ENCODE peak calls at places on chromosomes 13 and 19, in five cellular contexts. N is thoracic aorta, D is ovary, L is upper lobe of right lung, T is DND-41. M is an unnamed sample.

GRCh38 chr19:56721714-56722113 is 50.2 kb upstream of the ZNF835 start:
- DNase-seq in N (no peak), D (no peak), L (no peak), T (no peak), M (no peak)

GRCh38 chr19:57759096-57759495 is 10.4 kb upstream of the ZNF586 start:
- DNase-seq in N (no peak), D (no peak), L (no peak), T (no peak), M (no peak)

GRCh38 chr13:67754016-67754415 is 523.9 kb upstream of the PCDH9 start:
- DNase-seq in N (no peak), D (no peak), L (no peak), T (no peak), M (no peak)

GRCh38 chr13:31769581-31769980 is 30.3 kb downstream of the RXFP2 start:
- DNase-seq in N (no peak), D (no peak), L (no peak), T (no peak), M (no peak)

GRCh38 chr13:87674143-87674772 is 3.1 kb downstream of the SLITRK5 start:
- DNase-seq in N (no peak), D (peak), L (no peak), T (no peak), M (no peak)

GRCh38 chr19:13953021-13953531 is 767 bp downstream of the DCAF15 start:
- DNase-seq in N (no peak), D (peak), L (no peak), T (no peak), M (no peak)

GRCh38 chr13:88339271-88339741 is 668.1 kb downstream of the SLITRK5 start:
- DNase-seq in N (no peak), D (no peak), L (no peak), T (no peak), M (no peak)

GRCh38 chr19:39409207-39409885 is 2.7 kb downstream of the ZFP36 start:
- DNase-seq in N (peak), D (peak), L (peak), T (peak), M (peak)

GRCh38 chr13:103525530-103525929 is 459.3 kb upstream of the SLC10A2 start:
- DNase-seq in N (no peak), D (no peak), L (no peak), T (no peak), M (no peak)

GRCh38 chr19:50329146-50329925 is at the start of gene KCNC3:
- DNase-seq in N (peak), D (peak), L (peak), T (peak), M (peak)

GRCh38 chr19:39307233-39307821 is 11.1 kb downstream of the IFNL1 start:
- DNase-seq in N (no peak), D (no peak), L (peak), T (no peak), M (no peak)

GRCh38 chr19:6616011-6616410 is 25.1 kb upstream of the CD70 start:
- DNase-seq in N (no peak), D (no peak), L (no peak), T (no peak), M (no peak)

GRCh38 chr13:34208326-34208725 is 390.4 kb downstream of the RFC3 start:
- DNase-seq in N (no peak), D (no peak), L (no peak), T (no peak), M (no peak)

GRCh38 chr19:30112171-30112570 is 170.1 kb downstream of the URI1 start:
- DNase-seq in N (no peak), D (no peak), L (no peak), T (no peak), M (no peak)

GRCh38 chr19:19719798-19720197 is 13.1 kb downstream of the ZNF14 start:
- DNase-seq in N (no peak), D (no peak), L (no peak), T (no peak), M (no peak)

GRCh38 chr13:102073251-102073650 is 328.6 kb downstream of the FGF14 start:
- DNase-seq in N (no peak), D (no peak), L (no peak), T (no peak), M (no peak)

GRCh38 chr13:113639661-113640262 is 18.2 kb downstream of the ATP4B start:
- DNase-seq in N (no peak), D (peak), L (peak), T (no peak), M (peak)

GRCh38 chr13:106063591-106064308 is 471.7 kb downstream of the EFNB2 start:
- DNase-seq in N (no peak), D (no peak), L (no peak), T (no peak), M (no peak)

GRCh38 chr13:24670927-24671326 is 9.3 kb upstream of the ATP12A start:
- DNase-seq in N (no peak), D (no peak), L (no peak), T (peak), M (no peak)

GRCh38 chr13:41199526-41199925 is 5.2 kb upstream of the KBTBD7 start:
- DNase-seq in N (no peak), D (no peak), L (no peak), T (no peak), M (no peak)

GRCh38 chr13:20567881-20568528 is 1.0 kb downstream of the IFT88 start:
- DNase-seq in N (no peak), D (peak), L (no peak), T (no peak), M (no peak)

GRCh38 chr13:42487221-42487620 is 86.7 kb upstream of the TNFSF11 start:
- DNase-seq in N (no peak), D (no peak), L (no peak), T (no peak), M (no peak)

GRCh38 chr13:93680329-93680728 is 453.7 kb downstream of the GPC6 start:
- DNase-seq in N (no peak), D (no peak), L (no peak), T (no peak), M (no peak)

GRCh38 chr13:101706651-101707050 is 254.2 kb downstream of the ITGBL1 start:
- DNase-seq in N (no peak), D (no peak), L (no peak), T (peak), M (no peak)

GRCh38 chr13:78161266-78161665 is 242.6 kb upstream of the EDNRB start:
- DNase-seq in N (no peak), D (no peak), L (no peak), T (no peak), M (no peak)

GRCh38 chr13:46183018-46183940 is 1.3 kb upstream of the LCP1 start:
- DNase-seq in N (no peak), D (no peak), L (no peak), T (no peak), M (no peak)

GRCh38 chr13:100436099-100436498 is 152.5 kb downstream of the GGACT start:
- DNase-seq in N (no peak), D (no peak), L (no peak), T (no peak), M (no peak)

GRCh38 chr13:100440756-100441421 is 147.7 kb downstream of the GGACT start:
- DNase-seq in N (no peak), D (no peak), L (no peak), T (no peak), M (no peak)

GRCh38 chr13:100434010-100434763 is 154.4 kb downstream of the GGACT start:
- DNase-seq in N (no peak), D (no peak), L (no peak), T (no peak), M (no peak)

GRCh38 chr13:100439247-100439955 is 149.2 kb downstream of the GGACT start:
- DNase-seq in N (no peak), D (no peak), L (no peak), T (no peak), M (no peak)

GRCh38 chr13:100438059-100438788 is 150.4 kb downstream of the GGACT start:
- DNase-seq in N (no peak), D (no peak), L (no peak), T (no peak), M (no peak)
- H3K27ac ChIP-seq in N (no peak), D (no peak), L (no peak), T (no peak), M (no peak)

GRCh38 chr13:30431269-30431950 is 9.1 kb downstream of the UBE2L5 start:
- DNase-seq in N (no peak), D (no peak), L (no peak), T (no peak), M (no peak)

GRCh38 chr13:30429721-30430694 is 7.7 kb downstream of the UBE2L5 start:
- DNase-seq in N (no peak), D (no peak), L (no peak), T (no peak), M (no peak)

GRCh38 chr13:30423891-30424290 is 1.6 kb downstream of the UBE2L5 start:
- DNase-seq in N (no peak), D (no peak), L (no peak), T (no peak), M (no peak)

DNA sequence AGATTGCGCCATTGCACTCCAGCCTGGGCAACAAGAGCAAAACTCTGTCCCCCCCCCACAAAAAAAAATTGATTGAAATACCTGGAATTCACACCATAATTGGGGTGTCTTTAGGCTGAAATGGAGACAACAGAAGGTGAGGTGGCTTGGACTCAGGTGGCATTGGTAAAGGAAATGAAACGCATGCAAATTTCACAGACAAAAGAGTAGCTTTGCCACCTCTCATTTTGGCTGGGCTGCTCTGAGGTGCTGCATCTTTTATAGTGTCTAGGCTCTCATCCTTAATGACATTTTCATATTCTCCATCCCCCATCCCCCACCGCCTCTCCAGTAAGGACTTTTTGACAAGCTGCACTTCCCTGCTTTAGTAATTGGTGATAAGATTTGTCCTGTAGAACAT is 6.9 kb downstream of the UBE2L5 start:
- DNase-seq in N (no peak), D (no peak), L (no peak), T (no peak), M (no peak)
- H3K27ac ChIP-seq in N (no peak), D (no peak), L (no peak), T (no peak), M (no peak)

DNA sequence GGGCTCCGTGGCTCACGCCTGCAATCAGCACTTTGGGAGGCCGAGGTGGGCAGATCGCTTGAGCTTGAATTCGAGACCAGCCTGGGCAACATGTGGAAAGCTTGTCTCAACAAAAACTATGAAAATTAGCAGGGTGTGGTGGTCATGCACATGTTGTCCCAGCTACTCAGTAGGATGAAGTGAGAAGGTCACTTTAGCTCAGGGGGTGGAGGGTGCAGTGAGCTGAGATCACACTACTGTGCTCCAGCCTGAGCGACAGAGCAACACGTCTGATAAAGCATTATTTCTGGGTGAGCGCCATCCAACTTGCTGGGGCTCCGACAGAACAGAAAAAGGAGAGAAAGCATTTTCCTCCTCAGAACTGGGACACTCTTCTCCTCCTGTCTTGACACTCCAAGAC is 7.4 kb upstream of the ILF3 start:
- DNase-seq in N (no peak), D (no peak), L (no peak), T (no peak), M (no peak)
- H3K27ac ChIP-seq in N (peak), D (no peak), L (no peak), T (no peak), M (peak)

GRCh38 chr19:44903602-44904425 is 1.8 kb upstream of the APOE start:
- DNase-seq in N (no peak), D (peak), L (peak), T (peak), M (peak)

GRCh38 chr19:44907613-44908012 is 2.0 kb downstream of the APOE start:
- DNase-seq in N (no peak), D (no peak), L (no peak), T (no peak), M (no peak)

GRCh38 chr19:44905437-44906160 is at the start of gene APOE:
- DNase-seq in N (no peak), D (peak), L (no peak), T (no peak), M (no peak)

GRCh38 chr19:44903216-44903601 is 2.4 kb upstream of the APOE start:
- DNase-seq in N (no peak), D (peak), L (no peak), T (no peak), M (no peak)

DNA sequence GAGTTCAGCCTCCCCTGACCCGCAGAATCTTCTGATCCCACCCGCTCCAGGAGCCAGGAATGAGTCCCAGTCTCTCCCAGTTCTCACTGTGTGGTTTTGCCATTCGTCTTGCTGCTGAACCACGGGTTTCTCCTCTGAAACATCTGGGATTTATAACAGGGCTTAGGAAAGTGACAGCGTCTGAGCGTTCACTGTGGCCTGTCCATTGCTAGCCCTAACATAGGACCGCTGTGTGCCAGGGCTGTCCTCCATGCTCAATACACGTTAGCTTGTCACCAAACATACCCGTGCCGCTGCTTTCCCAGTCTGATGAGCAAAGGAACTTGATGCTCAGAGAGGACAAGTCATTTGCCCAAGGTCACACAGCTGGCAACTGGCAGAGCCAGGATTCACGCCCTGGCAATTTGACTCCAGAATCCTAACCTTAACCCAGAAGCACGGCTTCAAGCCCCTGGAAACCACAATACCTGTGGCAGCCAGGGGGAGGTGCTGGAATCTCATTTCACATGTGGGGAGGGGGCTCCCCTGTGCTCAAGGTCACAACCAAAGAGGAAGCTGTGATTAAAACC is 1.1 kb upstream of the APOE start:
- DNase-seq in N (no peak), D (no peak), L (no peak), T (peak), M (no peak)
- H3K27ac ChIP-seq in N (no peak), D (no peak), L (no peak), T (no peak), M (no peak)

DNA sequence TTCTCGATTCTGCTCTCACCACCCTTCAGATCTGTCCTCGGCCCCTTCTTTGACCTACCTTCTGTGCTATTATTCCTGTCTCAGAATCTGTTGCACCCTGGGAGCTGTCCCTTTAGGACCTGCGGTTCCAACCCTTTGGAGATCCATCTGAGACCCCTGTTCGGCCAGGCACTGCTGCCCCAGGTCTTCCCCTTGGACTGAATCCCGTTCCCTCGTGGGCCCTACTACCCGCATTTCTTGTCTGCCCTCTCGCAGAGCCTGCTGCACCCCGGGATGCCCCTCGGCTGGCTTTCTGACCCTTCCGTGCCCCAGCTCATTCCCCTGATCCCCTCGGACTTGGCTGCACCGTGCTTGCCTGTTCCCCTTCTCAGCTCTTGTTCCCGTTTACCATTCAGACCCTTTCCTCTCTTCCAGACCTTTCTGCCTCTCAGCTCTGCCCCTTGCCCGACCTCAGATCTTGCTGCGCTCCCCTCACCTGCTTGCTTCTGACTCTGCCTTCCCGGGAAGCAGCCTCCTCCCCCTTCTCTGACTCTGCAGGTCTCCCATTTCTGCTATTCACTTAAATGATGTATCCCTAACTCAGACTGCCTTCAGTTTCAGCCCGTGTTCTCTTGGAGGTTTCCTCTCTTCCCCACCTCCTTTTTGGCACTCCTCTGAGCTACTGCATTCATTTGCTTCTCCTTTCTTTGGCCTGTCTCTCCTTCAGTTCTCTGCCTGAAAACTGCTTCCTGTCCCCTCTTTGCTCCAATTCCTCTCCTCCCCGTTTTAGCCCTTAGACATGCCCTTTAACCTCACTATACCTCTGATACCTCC is 1.1 kb downstream of the ARHGAP35 start:
- DNase-seq in N (no peak), D (no peak), L (peak), T (peak), M (no peak)
- H3K27ac ChIP-seq in N (peak), D (peak), L (peak), T (peak), M (peak)

DNA sequence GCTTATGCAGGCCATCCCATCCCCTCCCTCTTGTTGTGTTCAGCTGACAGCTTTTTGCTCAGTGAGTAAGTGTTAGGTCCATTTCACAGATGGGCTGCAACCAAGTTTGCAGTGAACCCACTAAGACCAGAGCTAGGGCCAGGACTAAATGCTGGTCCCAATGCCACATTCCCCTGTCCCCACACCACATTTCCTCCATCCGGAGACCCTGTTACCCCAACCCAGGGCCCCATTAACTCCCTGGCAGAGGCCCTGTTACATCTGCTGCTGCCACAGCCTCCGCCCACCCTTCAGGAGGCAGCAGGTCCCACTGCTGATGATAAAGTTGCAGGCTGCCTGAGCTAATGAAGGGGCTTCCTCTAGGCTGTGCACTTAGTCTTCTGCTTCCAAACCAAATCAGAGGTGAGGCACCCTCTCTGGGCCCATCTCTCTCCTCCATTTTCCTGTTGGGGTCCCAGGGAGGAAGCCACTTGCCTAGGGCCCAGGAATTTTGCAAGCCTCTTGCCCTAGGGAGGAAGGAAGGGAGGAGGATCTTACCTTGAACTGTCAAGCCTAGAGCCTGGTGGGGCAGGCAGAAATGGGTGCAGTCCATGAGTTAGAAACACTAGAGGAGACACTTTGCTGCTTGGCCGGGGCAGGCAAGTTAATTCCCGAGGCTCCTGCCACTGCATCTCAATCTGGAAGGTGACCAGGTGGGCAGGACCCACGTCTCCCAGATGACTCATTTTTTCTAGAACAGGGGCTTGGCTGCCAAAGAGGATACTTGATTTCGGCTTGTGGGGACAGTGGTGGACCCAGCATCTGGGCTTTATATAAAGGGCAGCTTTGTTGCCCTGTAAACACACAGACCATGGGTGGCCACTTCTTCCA is 3.4 kb upstream of the USF2 start:
- DNase-seq in N (no peak), D (peak), L (peak), T (no peak), M (no peak)
- H3K27ac ChIP-seq in N (no peak), D (no peak), L (peak), T (no peak), M (peak)

DNA sequence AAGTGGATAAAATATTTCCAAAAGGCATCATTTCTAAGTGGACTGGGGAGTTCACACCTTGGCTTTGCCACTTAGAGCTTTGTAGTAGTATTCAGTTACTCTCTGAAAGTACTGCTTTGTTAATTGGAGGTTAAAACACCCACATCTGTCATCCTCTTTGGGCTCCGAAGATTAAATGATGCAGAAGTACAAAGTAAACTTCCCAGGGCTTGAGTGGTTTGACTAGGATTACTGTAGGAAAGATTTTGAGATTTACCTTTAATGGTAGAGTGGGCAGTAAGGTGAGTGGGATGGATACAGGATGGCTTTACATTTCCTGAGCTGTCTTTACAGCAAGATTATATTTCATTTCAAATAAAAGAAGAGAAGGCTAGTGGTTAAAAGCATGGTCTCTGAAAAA is 42.4 kb downstream of the WASF3 start:
- DNase-seq in N (no peak), D (no peak), L (no peak), T (no peak), M (no peak)
- H3K27ac ChIP-seq in N (no peak), D (no peak), L (no peak), T (no peak), M (peak)

M was measured in left ventricle myocardium inferior.